ENCODE peak calls at places on chromosomes 16 and 17, in six cellular contexts. J is BE2C, U is lower lobe of right lung, V is BJ, N is esophagus muscularis mucosa, O is foreskin keratinocyte. Z is an unnamed sample.

GRCh38 chr17:54426287-54426886 is 474.3 kb upstream of the TOM1L1 start:
- DNase-seq in V (no peak), U (no peak), N (no peak), J (peak; percentile 24), O (peak; percentile 45), Z (no peak)

GRCh38 chr16:85686912-85687591 is 1.7 kb downstream of the GINS2 start:
- DNase-seq in J (no peak), U (peak; percentile 15), V (no peak), O (no peak), N (no peak), Z (no peak)

GRCh38 chr16:3145660-3146059 is 10.8 kb downstream of the ZNF213 start:
- DNase-seq in N (no peak), V (no peak), U (peak; percentile 43), O (no peak), J (no peak), Z (no peak)

GRCh38 chr16:28181557-28181914 is 30.2 kb downstream of the XPO6 start:
- DNase-seq in N (no peak), U (no peak), J (no peak), O (peak; percentile 78), V (peak; percentile 84), Z (peak; percentile 90)

GRCh38 chr16:57485091-57485915 is 990 bp downstream of the DOK4 start:
- DNase-seq in J (peak; percentile 49), U (no peak), N (no peak), V (no peak), O (no peak), Z (no peak)

GRCh38 chr17:44323359-44324091 is 1.1 kb downstream of the SLC25A39 start:
- DNase-seq in U (no peak), J (no peak), O (no peak), N (no peak), V (no peak), Z (no peak)

GRCh38 chr16:68021490-68021889 is 1.5 kb downstream of the DDX28 start:
- DNase-seq in O (no peak), V (no peak), N (no peak), J (no peak), U (no peak), Z (no peak)

GRCh38 chr16:20181949-20182348 is 108.3 kb upstream of the GPR139 start:
- DNase-seq in O (no peak), V (no peak), N (no peak), J (no peak), U (no peak), Z (no peak)

GRCh38 chr17:39674702-39675389 is 6.6 kb downstream of the PNMT start:
- DNase-seq in U (no peak), J (peak; percentile 41), O (no peak), N (no peak), V (no peak), Z (no peak)

GRCh38 chr16:49338867-49339266 is 34.7 kb upstream of the C16orf78 start:
- DNase-seq in N (peak; percentile 66), J (no peak), O (no peak), V (no peak), U (no peak), Z (no peak)

GRCh38 chr17:3447625-3448024 is 14.0 kb upstream of the OR1E2 start:
- DNase-seq in O (peak; percentile 15), V (no peak), J (no peak), N (no peak), U (no peak), Z (no peak)

GRCh38 chr16:70257391-70257790 is 5.7 kb upstream of the EXOSC6 start:
- DNase-seq in U (no peak), N (no peak), J (no peak), V (no peak), O (no peak), Z (no peak)

GRCh38 chr17:40551874-40552768 is 13.2 kb downstream of the CCR7 start:
- DNase-seq in O (no peak), J (peak; percentile 12), N (peak; percentile 91), U (peak; percentile 49), V (peak; percentile 97), Z (peak; percentile 43)

GRCh38 chr16:89136931-89137330 is 34.6 kb upstream of the CDH15 start:
- DNase-seq in N (no peak), O (no peak), J (no peak), U (no peak), V (no peak), Z (no peak)

GRCh38 chr16:3637371-3637923 is 17.0 kb upstream of the DNASE1 start:
- DNase-seq in J (peak; percentile 53), O (no peak), N (no peak), V (no peak), U (no peak), Z (no peak)

GRCh38 chr17:69533481-69534234 is 119.2 kb downstream of the MAP2K6 start:
- DNase-seq in J (no peak), V (no peak), O (no peak), N (no peak), U (no peak), Z (no peak)

GRCh38 chr17:47703191-47703591 is 9.2 kb downstream of the TBKBP1 start:
- DNase-seq in U (peak; percentile 56), O (no peak), J (no peak), V (no peak), N (no peak), Z (no peak)

GRCh38 chr17:43211480-43212402 is at the start of gene TMEM106A:
- DNase-seq in V (peak; percentile 28), J (peak; percentile 76), U (peak; percentile 88), N (peak; percentile 96), O (peak; percentile 77), Z (peak; percentile 49)

GRCh38 chr16:3465911-3466584 is 22.6 kb downstream of the NAA60 start:
- DNase-seq in O (no peak), J (no peak), V (no peak), U (no peak), N (no peak), Z (no peak)

GRCh38 chr17:40070895-40071719 is 8.3 kb downstream of the THRA start:
- DNase-seq in V (no peak), J (no peak), N (no peak), O (no peak), U (peak; percentile 90), Z (no peak)

GRCh38 chr16:86874141-86874540 is 295.8 kb downstream of the FOXL1 start:
- DNase-seq in N (no peak), V (no peak), J (peak; percentile 23), U (no peak), O (no peak), Z (no peak)

GRCh38 chr17:60525624-60526514 is at the start of gene APPBP2:
- DNase-seq in O (peak; percentile 79), N (peak; percentile 97), U (peak; percentile 90), V (no peak), J (peak; percentile 90), Z (peak; percentile 43)

GRCh38 chr17:31559647-31560501 is 168.4 kb downstream of the RAB11FIP4 start:
- DNase-seq in V (no peak), O (peak; percentile 21), U (no peak), N (no peak), J (no peak), Z (no peak)

GRCh38 chr17:55763856-55764255 is 13.0 kb downstream of the PCTP start:
- DNase-seq in U (no peak), O (no peak), V (no peak), N (no peak), J (no peak), Z (no peak)

GRCh38 chr17:32909787-32910369 is 18.1 kb upstream of the TMEM98 start:
- DNase-seq in V (peak; percentile 44), U (no peak), O (peak; percentile 74), J (peak; percentile 52), N (peak; percentile 94), Z (peak; percentile 66)

GRCh38 chr16:58046054-58046881 is 20.7 kb downstream of the MMP15 start:
- DNase-seq in U (no peak), N (no peak), V (no peak), O (no peak), J (no peak), Z (no peak)

GRCh38 chr16:81837312-81837748 is 58.2 kb downstream of the PLCG2 start:
- DNase-seq in U (no peak), O (no peak), J (no peak), N (no peak), V (no peak), Z (no peak)

GRCh38 chr17:82283208-82283749 is 9.8 kb upstream of the CSNK1D start:
- DNase-seq in O (peak; percentile 79), U (no peak), J (peak; percentile 94), V (peak; percentile 39), N (no peak), Z (no peak)

GRCh38 chr16:15507299-15507958 is 73.0 kb downstream of the BMERB1 start:
- DNase-seq in N (no peak), V (no peak), O (peak; percentile 36), U (no peak), J (no peak), Z (no peak)

GRCh38 chr16:83831451-83831987 is 23.7 kb downstream of the HSBP1 start:
- DNase-seq in O (no peak), U (no peak), J (no peak), N (no peak), V (no peak), Z (no peak)

GRCh38 chr16:68088130-68088972 is 3.2 kb downstream of the NFATC3 start:
- DNase-seq in O (no peak), J (no peak), V (no peak), U (no peak), N (no peak), Z (no peak)

GRCh38 chr17:56700919-56701420 is 107.5 kb downstream of the NOG start:
- DNase-seq in N (no peak), U (no peak), O (no peak), J (no peak), V (no peak), Z (no peak)

GRCh38 chr17:10513284-10514067 is 4.9 kb downstream of the MYH1 start:
- DNase-seq in N (no peak), V (peak; percentile 10), O (peak; percentile 14), J (no peak), U (no peak), Z (no peak)
- TF ChIP-seq CTCF in N (no peak), V (no peak), O (no peak), J (no peak), U (no peak), Z (no peak)

GRCh38 chr17:8125196-8125946 is 1.5 kb upstream of the HES7 start:
- DNase-seq in J (peak; percentile 67), O (peak; percentile 54), U (no peak), N (peak; percentile 98), V (no peak), Z (no peak)
- H3K27me3 ChIP-seq in J (peaks cover 20% of the 10 kb centered on the region), O (peaks cover 17% of the 10 kb centered on the region), U (peaks cover 56% of the 10 kb centered on the region), N (peaks cover 28% of the 10 kb centered on the region), V (no peaks in the 10 kb centered on the region), Z (peaks cover 30% of the 10 kb centered on the region)

GRCh38 chr17:79607941-79608728 is 2.7 kb downstream of the RBFOX3 start:
- DNase-seq in V (no peak), U (no peak), J (no peak), O (peak; percentile 2), N (no peak), Z (no peak)
- TF ChIP-seq CTCF in V (peak; percentile 17), U (no peak), J (no peak), O (peak; percentile 25), N (no peak), Z (peak; percentile 41)

DNA sequence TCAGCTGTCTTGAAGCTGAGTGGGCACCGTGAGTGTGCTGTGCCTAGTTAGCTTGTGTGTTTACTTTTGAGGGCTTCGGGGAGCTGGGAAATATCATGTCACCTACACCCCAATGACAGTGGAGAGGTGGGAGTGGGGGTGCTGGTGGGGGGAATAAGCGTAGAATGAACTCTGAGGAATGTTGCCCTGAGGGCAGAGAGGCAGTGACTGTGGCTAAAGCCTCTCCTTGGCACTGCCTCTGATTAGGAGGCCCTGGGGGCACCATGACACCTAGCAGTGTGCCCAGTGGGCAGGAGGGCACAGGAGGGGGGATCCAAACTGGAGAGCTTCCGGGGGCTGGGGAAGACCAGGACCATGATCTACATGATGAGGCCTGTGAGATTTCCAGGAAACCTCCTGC is 24.8 kb downstream of the CACNA1G start:
- DNase-seq in O (peak; percentile 17), U (no peak), J (no peak), V (no peak), N (no peak), Z (no peak)
- H3K27me3 ChIP-seq in O (peaks cover 37% of the 10 kb centered on the region), U (no peaks in the 10 kb centered on the region), J (no peaks in the 10 kb centered on the region), V (peaks cover 21% of the 10 kb centered on the region), N (no peaks in the 10 kb centered on the region), Z (peaks cover 42% of the 10 kb centered on the region)